ENCODE peak calls at places on chromosomes 12 and 14, in four cellular contexts. D is WTC11; K is CD4-positive, alpha-beta T cell; U is cardiac fibroblast. Q is an unnamed sample.

GRCh38 chr12:111190741-111191526 is 178.0 kb downstream of the PHETA1 start:
- DNase-seq in U (no peak), D (no peak), K (no peak), Q (no peak)

GRCh38 chr14:97757491-97757890 is 960.3 kb downstream of the VRK1 start:
- DNase-seq in D (no peak), K (no peak), U (no peak), Q (no peak)

GRCh38 chr14:66650491-66650911 is 142.6 kb downstream of the GPHN start:
- DNase-seq in K (no peak), D (no peak), U (peak), Q (no peak)

GRCh38 chr12:30796891-30797371 is 42.2 kb upstream of the CAPRIN2 start:
- DNase-seq in K (no peak), U (peak), D (peak), Q (no peak)

GRCh38 chr14:68088463-68088862 is 268.9 kb downstream of the RAD51B start:
- DNase-seq in U (peak), K (no peak), D (no peak), Q (no peak)

GRCh38 chr12:18332173-18332572 is 70.9 kb downstream of the PIK3C2G start:
- DNase-seq in D (no peak), K (no peak), U (no peak), Q (no peak)

GRCh38 chr12:40225984-40226602 is 1.3 kb downstream of the LRRK2 start:
- DNase-seq in U (no peak), K (no peak), D (no peak), Q (no peak)

GRCh38 chr12:70083677-70084020 is 159.6 kb upstream of the CNOT2 start:
- DNase-seq in U (no peak), K (no peak), D (no peak), Q (no peak)

GRCh38 chr12:92562063-92562734 is 140.6 kb upstream of the PLEKHG7 start:
- DNase-seq in K (no peak), D (no peak), U (peak), Q (no peak)

GRCh38 chr12:84357314-84357713 is 555.3 kb downstream of the SLC6A15 start:
- DNase-seq in D (no peak), K (no peak), U (no peak), Q (no peak)

GRCh38 chr12:117518594-117519270 is 157.3 kb upstream of the NOS1 start:
- DNase-seq in U (no peak), D (no peak), K (no peak), Q (no peak)

GRCh38 chr12:52618216-52618615 is at the start of gene KRT73:
- DNase-seq in D (no peak), K (no peak), U (no peak), Q (no peak)

GRCh38 chr14:96274122-96274910 is 18.3 kb downstream of the BDKRB1 start:
- DNase-seq in K (no peak), U (peak), D (no peak), Q (peak)

GRCh38 chr14:92449404-92449975 is 64.1 kb upstream of the RIN3 start:
- DNase-seq in K (no peak), D (no peak), U (no peak), Q (no peak)

GRCh38 chr14:102795060-102795925 is 18.0 kb downstream of the TRAF3 start:
- DNase-seq in K (peak), D (no peak), U (peak), Q (no peak)

GRCh38 chr12:124397807-124398577 is 103.1 kb downstream of the RFLNA start:
- DNase-seq in D (no peak), U (peak), K (no peak), Q (no peak)

GRCh38 chr14:50387543-50387942 is 9.1 kb downstream of the CDKL1 start:
- DNase-seq in D (no peak), U (no peak), K (no peak), Q (no peak)

GRCh38 chr12:24864796-24865125 is 84.1 kb downstream of the BCAT1 start:
- DNase-seq in U (no peak), K (no peak), D (no peak), Q (no peak)

GRCh38 chr12:127125607-127126259 is 1141.2 kb upstream of the TMEM132C start:
- DNase-seq in K (no peak), D (no peak), U (peak), Q (no peak)

GRCh38 chr14:103103461-103104388 is 9.2 kb downstream of the EXOC3L4 start:
- DNase-seq in U (peak), K (no peak), D (peak), Q (no peak)

GRCh38 chr14:31582286-31582691 is 21.1 kb downstream of the NUBPL start:
- DNase-seq in D (no peak), K (no peak), U (peak), Q (peak)

GRCh38 chr12:42278116-42278485 is 40.1 kb upstream of the YAF2 start:
- DNase-seq in K (no peak), D (no peak), U (no peak), Q (no peak)

GRCh38 chr12:112536367-112536730 is 117.6 kb downstream of the PTPN11 start:
- DNase-seq in K (no peak), U (no peak), D (no peak), Q (no peak)

GRCh38 chr12:12480074-12480473 is 82.6 kb downstream of the DUSP16 start:
- DNase-seq in D (no peak), K (no peak), U (no peak), Q (no peak)

GRCh38 chr14:45135181-45135580 is 549 bp upstream of the FANCM start:
- DNase-seq in U (peak), D (no peak), K (no peak), Q (no peak)

GRCh38 chr14:35268946-35269345 is 23.2 kb upstream of the PSMA6 start:
- DNase-seq in D (no peak), K (no peak), U (no peak), Q (no peak)

GRCh38 chr14:52286659-52287649 is 19.5 kb downstream of the PTGDR start:
- DNase-seq in U (no peak), K (no peak), D (no peak), Q (no peak)

GRCh38 chr12:115388139-115388538 is 704.2 kb upstream of the TBX3 start:
- DNase-seq in D (no peak), U (no peak), K (no peak), Q (no peak)

GRCh38 chr12:52058631-52059324 is 7.5 kb downstream of the NR4A1 start:
- DNase-seq in U (peak), K (no peak), D (no peak), Q (no peak)

GRCh38 chr12:79689477-79690155 is 1.1 kb downstream of the PAWR start:
- DNase-seq in K (peak), D (peak), U (peak), Q (no peak)

GRCh38 chr12:70683976-70684375 is 46.7 kb upstream of the PTPRB start:
- DNase-seq in D (no peak), K (no peak), U (no peak), Q (no peak)

GRCh38 chr14:100827751-100828447 is 2.0 kb downstream of the MEG3 start:
- DNase-seq in U (peak), K (no peak), D (peak), Q (peak)
- TF ChIP-seq CTCF in U (peak), K (no peak), D (peak), Q (peak)

GRCh38 chr12:64039285-64039871 is 182.7 kb downstream of the KICS2 start:
- DNase-seq in U (peak), K (no peak), D (no peak), Q (peak)
- TF ChIP-seq CTCF in U (no peak), K (no peak), D (no peak), Q (peak)

DNA sequence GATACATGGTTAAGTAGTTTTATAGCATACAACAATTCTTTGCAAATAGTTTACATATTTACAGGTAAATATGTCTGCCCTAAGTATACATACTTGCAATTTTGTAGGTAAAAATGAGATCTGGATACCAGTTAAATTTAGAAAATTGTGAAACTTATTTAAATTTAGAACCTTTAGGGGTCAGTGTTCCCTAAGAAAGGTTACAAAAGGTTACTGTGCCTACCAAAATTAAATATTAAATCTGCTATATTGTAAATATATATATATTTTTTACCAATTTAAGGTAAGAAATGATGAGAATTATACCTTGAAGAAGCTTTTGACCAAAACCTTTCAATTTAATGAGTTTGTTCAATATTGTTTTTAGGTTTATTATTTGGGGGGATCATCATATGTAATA is 54.0 kb downstream of the MIPOL1 start:
- DNase-seq in U (no peak), K (no peak), D (no peak), Q (no peak)
- TF ChIP-seq CTCF in U (no peak), K (no peak), D (no peak), Q (no peak)

GRCh38 chr14:21612324-21612723 is 22.4 kb downstream of the OR10G2 start:
- DNase-seq in U (no peak), D (no peak), K (no peak), Q (no peak)
- TF ChIP-seq CTCF in U (no peak), D (no peak), K (no peak), Q (no peak)

Q was measured in AG04450.